ENCODE peak calls at places on chromosomes 12 and 14, in four cellular contexts. J is endothelial cell, A is RWPE2, X is transverse colon. K is an unnamed sample.

GRCh38 chr12:104680506-104680905 is 223.8 kb downstream of the CHST11 start:
- DNase-seq in J (no peak), A (no peak), X (no peak), K (no peak)

GRCh38 chr12:46454981-46455380 is 82.4 kb upstream of the SLC38A2 start:
- DNase-seq in A (no peak), X (no peak), J (no peak), K (no peak)

GRCh38 chr12:92393504-92393903 is 247.9 kb upstream of the BTG1 start:
- DNase-seq in X (no peak), J (no peak), A (no peak), K (no peak)

GRCh38 chr12:76455582-76456345 is 103.8 kb downstream of the OSBPL8 start:
- DNase-seq in X (no peak), J (peak; percentile 6), A (no peak), K (no peak)

GRCh38 chr14:85315290-85315689 is 214.7 kb upstream of the FLRT2 start:
- DNase-seq in A (no peak), X (no peak), J (no peak), K (no peak)

GRCh38 chr14:95655461-95655860 is 30.8 kb upstream of the TCL1B start:
- DNase-seq in A (no peak), J (no peak), X (no peak), K (no peak)

GRCh38 chr12:92987362-92987761 is 58.3 kb upstream of the EEA1 start:
- DNase-seq in J (peak; percentile 14), A (no peak), X (no peak), K (peak; percentile 18)

GRCh38 chr12:129186952-129187351 is 333.7 kb downstream of the GLT1D1 start:
- DNase-seq in X (no peak), A (no peak), J (no peak), K (no peak)

DNA sequence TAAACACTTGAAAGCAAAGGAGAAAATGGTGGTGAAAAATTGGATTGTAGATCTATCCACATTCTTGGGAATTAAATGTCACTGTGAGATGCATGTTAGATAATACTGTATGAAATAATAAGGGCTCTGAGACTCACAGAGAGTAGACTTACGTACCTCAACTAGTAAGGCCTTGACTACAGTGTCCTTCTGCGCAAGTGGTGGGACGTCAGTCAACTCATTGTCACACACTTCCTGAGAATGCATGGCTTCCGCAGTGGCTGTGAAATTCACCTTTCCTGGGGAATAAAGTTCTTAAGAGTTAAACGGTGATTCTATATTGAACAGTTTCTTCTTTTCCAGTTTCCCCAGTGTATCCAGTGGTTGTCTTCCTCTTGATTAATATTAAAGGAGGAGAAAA is 32.6 kb upstream of the PZP start:
- DNase-seq in X (no peak), J (no peak), A (no peak), K (no peak)
- TF ChIP-seq CTCF in X (no peak), J (no peak), A (no peak), K (no peak)

GRCh38 chr12:109910969-109911348 is 10.9 kb downstream of the TCHP start:
- DNase-seq in J (peak; percentile 81), X (no peak), A (no peak), K (peak; percentile 34)
- TF ChIP-seq CTCF in J (peak; percentile 55), X (no peak), A (peak; percentile 21), K (peak; percentile 23)

GRCh38 chr12:22262309-22262708 is 72.2 kb downstream of the ST8SIA1 start:
- DNase-seq in A (no peak), X (no peak), J (no peak), K (no peak)
- TF ChIP-seq CTCF in A (no peak), X (no peak), J (no peak), K (no peak)

DNA sequence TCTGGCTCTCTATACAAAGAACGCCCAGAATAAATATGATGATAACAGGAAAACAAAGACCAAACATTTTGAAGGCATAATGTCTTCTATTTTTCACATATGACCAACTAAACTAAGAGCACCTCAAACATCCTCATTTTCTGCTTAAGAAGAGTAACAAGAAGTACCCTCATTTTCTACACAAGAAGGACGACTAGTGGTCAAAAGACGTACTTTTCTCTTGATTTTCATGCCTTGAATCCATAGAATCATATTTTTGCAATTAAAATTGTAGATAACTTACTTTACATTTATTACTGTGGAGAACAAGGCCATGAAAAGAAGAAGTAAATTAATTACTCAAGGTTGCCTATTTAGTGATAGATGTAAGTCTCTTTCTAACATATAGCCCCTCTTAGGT is 358.6 kb downstream of the DUSP6 start:
- DNase-seq in X (no peak), A (no peak), J (no peak), K (no peak)
- TF ChIP-seq CTCF in X (peak; percentile 57), A (peak; percentile 74), J (peak; percentile 66), K (peak; percentile 61)

GRCh38 chr12:751828-752672 is at the start of gene WNK1:
- DNase-seq in J (peak; percentile 97), X (peak; percentile 97), A (peak; percentile 95), K (peak; percentile 97)

GRCh38 chr12:754871-755562 is 2.6 kb downstream of the WNK1 start:
- DNase-seq in J (no peak), A (no peak), X (no peak), K (no peak)

GRCh38 chr12:754238-754816 is 1.9 kb downstream of the WNK1 start:
- DNase-seq in A (no peak), J (no peak), X (no peak), K (no peak)

GRCh38 chr12:752673-753400 is 458 bp downstream of the WNK1 start:
- DNase-seq in J (peak; percentile 67), A (no peak), X (peak; percentile 69), K (peak; percentile 71)

DNA sequence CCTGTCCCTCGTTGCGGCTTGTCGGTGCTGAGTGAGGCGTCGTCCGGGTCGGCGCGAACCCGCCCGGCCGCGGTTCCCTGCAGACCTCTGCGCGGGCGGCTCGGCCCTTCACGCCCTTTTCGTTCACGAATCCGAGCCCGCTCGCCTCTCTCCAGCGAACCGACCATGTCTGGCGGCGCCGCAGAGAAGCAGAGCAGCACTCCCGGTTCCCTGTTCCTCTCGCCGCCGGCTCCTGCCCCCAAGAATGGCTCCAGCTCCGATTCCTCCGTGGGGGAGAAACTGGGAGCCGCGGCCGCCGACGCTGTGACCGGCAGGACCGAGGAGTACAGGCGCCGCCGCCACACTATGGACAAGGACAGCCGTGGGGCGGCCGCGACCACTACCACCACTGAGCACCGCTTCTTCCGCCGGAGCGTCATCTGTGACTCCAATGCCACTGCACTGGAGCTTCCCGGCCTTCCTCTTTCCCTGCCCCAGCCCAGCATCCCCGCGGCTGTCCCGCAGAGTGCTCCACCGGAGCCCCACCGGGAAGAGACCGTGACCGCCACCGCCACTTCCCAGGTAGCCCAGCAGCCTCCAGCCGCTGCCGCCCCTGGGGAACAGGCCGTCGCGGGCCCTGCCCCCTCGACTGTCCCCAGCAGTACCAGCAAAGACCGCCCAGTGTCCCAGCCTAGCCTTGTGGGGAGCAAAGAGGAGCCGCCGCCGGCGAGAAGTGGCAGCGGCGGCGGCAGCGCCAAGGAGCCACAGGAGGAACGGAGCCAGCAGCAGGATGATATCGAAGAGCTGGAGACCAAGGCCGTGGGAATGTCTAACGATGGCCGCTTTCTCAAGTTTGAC is 1.2 kb downstream of the WNK1 start:
- DNase-seq in X (peak; percentile 63), J (peak; percentile 28), A (peak; percentile 62), K (peak; percentile 59)
- TF ChIP-seq CTCF in X (peak; percentile 26), J (no peak), A (no peak), K (no peak)

DNA sequence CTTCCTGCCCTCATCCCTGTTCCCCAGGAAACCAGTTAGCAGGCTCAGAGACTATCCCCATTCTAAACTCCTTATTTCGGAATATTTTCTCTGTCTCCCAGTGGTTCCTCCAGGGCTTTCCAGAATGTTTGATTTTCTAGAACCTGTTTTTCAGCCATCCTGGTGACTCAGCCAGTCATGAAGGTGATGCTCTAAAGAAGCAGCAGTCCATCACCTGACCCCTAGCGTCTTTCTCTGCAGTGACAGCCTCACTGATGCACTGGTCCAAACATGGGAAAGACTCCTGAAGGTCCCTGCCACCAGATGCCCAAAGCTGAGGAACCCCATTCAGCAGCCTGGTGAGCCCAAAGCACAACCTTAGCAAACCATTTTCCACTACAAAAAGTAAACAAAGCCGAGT is 212.6 kb downstream of the PHETA1 start:
- DNase-seq in J (no peak), X (no peak), A (no peak), K (no peak)
- TF ChIP-seq CTCF in J (no peak), X (no peak), A (peak; percentile 26), K (no peak)

DNA sequence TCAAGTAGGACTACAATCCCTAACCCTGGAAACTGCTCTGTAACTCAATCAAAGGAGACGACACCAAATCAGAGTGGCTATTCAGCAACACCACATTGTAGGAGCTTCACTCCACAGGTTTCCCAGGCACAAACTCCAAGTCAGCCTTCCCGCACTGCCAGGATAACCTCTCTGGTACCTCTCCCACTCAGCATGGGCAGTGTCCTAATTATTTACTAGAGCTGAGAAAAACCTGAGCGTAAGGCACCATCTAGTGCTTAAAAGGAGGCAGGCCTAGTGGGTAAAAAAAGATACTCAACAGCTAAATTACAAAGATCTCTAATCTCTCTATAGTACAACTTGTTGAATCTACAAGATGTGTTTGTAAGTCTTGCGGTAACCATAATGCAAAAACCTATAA is 36.1 kb downstream of the PARP11 start:
- DNase-seq in A (no peak), J (no peak), X (no peak), K (no peak)
- TF ChIP-seq CTCF in A (no peak), J (no peak), X (no peak), K (no peak)

DNA sequence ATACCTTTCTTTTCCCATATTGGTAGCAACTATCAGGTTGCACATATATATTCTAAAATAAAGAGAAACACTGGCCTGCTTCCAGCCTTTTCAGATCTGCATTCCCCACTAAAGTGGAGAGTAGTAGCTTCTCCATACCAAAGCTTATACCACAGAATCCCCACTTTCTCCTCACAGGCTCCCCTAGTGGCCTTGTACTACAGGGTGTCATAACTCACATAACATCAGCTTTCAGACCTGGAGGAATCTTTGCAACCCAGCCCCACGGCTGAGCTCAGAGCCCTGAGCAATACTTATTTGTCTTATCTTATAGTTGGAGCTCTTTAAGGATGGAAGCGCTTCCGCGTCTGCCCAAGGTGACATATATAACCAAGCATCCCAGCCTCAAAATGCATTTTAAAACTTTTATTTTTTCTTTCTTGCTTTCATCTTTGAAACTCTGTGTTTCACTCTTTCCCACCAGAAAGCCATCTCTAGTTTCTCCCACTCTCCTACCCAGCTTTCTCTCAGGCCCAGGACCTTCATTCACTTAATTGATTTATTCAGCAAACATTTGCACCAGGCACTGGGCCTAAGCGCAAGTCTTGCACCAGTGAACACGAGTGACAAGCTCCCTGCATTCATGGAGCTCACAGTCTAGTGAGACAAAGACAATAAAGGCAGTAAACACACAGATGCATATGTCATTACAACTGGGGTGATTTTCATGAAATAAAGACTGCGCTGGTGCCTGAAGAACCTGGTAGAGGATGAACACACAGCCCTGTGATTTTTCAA is 254.7 kb downstream of the IPO8 start:
- DNase-seq in A (no peak), X (no peak), J (peak; percentile 41), K (peak; percentile 25)
- TF ChIP-seq CTCF in A (peak; percentile 38), X (no peak), J (peak; percentile 47), K (peak; percentile 51)

K was measured in nephron progenitor cell.